ENCODE peak calls at places on chromosomes 5 and 9, in ten cellular contexts. One of them, this sample, is unnamed.
A peak's percentile ranks its signal among the peaks of the same experiment; 100 is the strongest.

GRCh38 chr5:1652873-1653707 is 129.3 kb upstream of the LPCAT1 start:
- DNase-seq in ovary: no peak
- DNase-seq in right lobe of liver: no peak
- DNase-seq in GM12891: peak; percentile 54
- DNase-seq in NB4: peak; percentile 57
- DNase-seq in vagina: no peak
- DNase-seq in gastrocnemius medialis: no peak
- DNase-seq in spleen: no peak
- DNase-seq in suprapubic skin: no peak
- DNase-seq in HepG2: no peak
- DNase-seq in this sample: no peak

GRCh38 chr5:131514316-131515275 is 120.4 kb downstream of the RAPGEF6 start:
- DNase-seq in ovary: no peak
- DNase-seq in right lobe of liver: no peak
- DNase-seq in GM12891: no peak
- DNase-seq in NB4: peak; percentile 48
- DNase-seq in vagina: no peak
- DNase-seq in gastrocnemius medialis: no peak
- DNase-seq in spleen: no peak
- DNase-seq in suprapubic skin: no peak
- DNase-seq in HepG2: no peak
- DNase-seq in this sample: no peak

GRCh38 chr5:169913479-169913878 is 66.8 kb downstream of the INSYN2B start:
- DNase-seq in ovary: no peak
- DNase-seq in right lobe of liver: no peak
- DNase-seq in GM12891: no peak
- DNase-seq in NB4: no peak
- DNase-seq in vagina: no peak
- DNase-seq in gastrocnemius medialis: no peak
- DNase-seq in spleen: no peak
- DNase-seq in suprapubic skin: no peak
- DNase-seq in HepG2: no peak
- DNase-seq in this sample: no peak

GRCh38 chr9:88106492-88106891 is 31.8 kb downstream of the SPATA31C2 start:
- DNase-seq in ovary: peak; percentile 24
- DNase-seq in right lobe of liver: no peak
- DNase-seq in GM12891: no peak
- DNase-seq in NB4: peak; percentile 28
- DNase-seq in vagina: no peak
- DNase-seq in gastrocnemius medialis: no peak
- DNase-seq in spleen: no peak
- DNase-seq in suprapubic skin: no peak
- DNase-seq in HepG2: no peak
- DNase-seq in this sample: no peak

GRCh38 chr9:36765077-36765390 is 192.3 kb downstream of the MELK start:
- DNase-seq in ovary: no peak
- DNase-seq in right lobe of liver: no peak
- DNase-seq in GM12891: no peak
- DNase-seq in NB4: no peak
- DNase-seq in vagina: no peak
- DNase-seq in gastrocnemius medialis: no peak
- DNase-seq in spleen: no peak
- DNase-seq in suprapubic skin: no peak
- DNase-seq in HepG2: no peak
- DNase-seq in this sample: no peak

GRCh38 chr5:167798427-167798826 is 493.0 kb upstream of the WWC1 start:
- DNase-seq in ovary: no peak
- DNase-seq in right lobe of liver: no peak
- DNase-seq in GM12891: no peak
- DNase-seq in NB4: no peak
- DNase-seq in vagina: no peak
- DNase-seq in gastrocnemius medialis: no peak
- DNase-seq in spleen: no peak
- DNase-seq in suprapubic skin: no peak
- DNase-seq in HepG2: no peak
- DNase-seq in this sample: no peak

GRCh38 chr5:74390822-74391221 is 249.7 kb downstream of the ENC1 start:
- DNase-seq in ovary: no peak
- DNase-seq in right lobe of liver: no peak
- DNase-seq in GM12891: no peak
- DNase-seq in NB4: no peak
- DNase-seq in vagina: no peak
- DNase-seq in gastrocnemius medialis: no peak
- DNase-seq in spleen: no peak
- DNase-seq in suprapubic skin: no peak
- DNase-seq in HepG2: no peak
- DNase-seq in this sample: no peak

GRCh38 chr5:124398471-124398870 is 348.0 kb downstream of the ZNF608 start:
- DNase-seq in ovary: no peak
- DNase-seq in right lobe of liver: no peak
- DNase-seq in GM12891: no peak
- DNase-seq in NB4: no peak
- DNase-seq in vagina: no peak
- DNase-seq in gastrocnemius medialis: no peak
- DNase-seq in spleen: no peak
- DNase-seq in suprapubic skin: no peak
- DNase-seq in HepG2: no peak
- DNase-seq in this sample: no peak

GRCh38 chr9:110765926-110766325 is 97.3 kb downstream of the MUSK start:
- DNase-seq in ovary: no peak
- DNase-seq in right lobe of liver: no peak
- DNase-seq in GM12891: no peak
- DNase-seq in NB4: no peak
- DNase-seq in vagina: no peak
- DNase-seq in gastrocnemius medialis: no peak
- DNase-seq in spleen: no peak
- DNase-seq in suprapubic skin: no peak
- DNase-seq in HepG2: no peak
- DNase-seq in this sample: no peak

GRCh38 chr5:98163796-98164493 is 609.5 kb upstream of the RGMB start:
- DNase-seq in ovary: no peak
- DNase-seq in right lobe of liver: no peak
- DNase-seq in GM12891: no peak
- DNase-seq in NB4: no peak
- DNase-seq in vagina: no peak
- DNase-seq in gastrocnemius medialis: no peak
- DNase-seq in spleen: no peak
- DNase-seq in suprapubic skin: no peak
- DNase-seq in HepG2: no peak
- DNase-seq in this sample: no peak

GRCh38 chr9:77210116-77210515 is 32.8 kb downstream of the VPS13A start:
- DNase-seq in ovary: no peak
- DNase-seq in right lobe of liver: no peak
- DNase-seq in GM12891: no peak
- DNase-seq in NB4: peak; percentile 11
- DNase-seq in vagina: no peak
- DNase-seq in gastrocnemius medialis: no peak
- DNase-seq in spleen: no peak
- DNase-seq in suprapubic skin: no peak
- DNase-seq in HepG2: peak; percentile 58
- DNase-seq in this sample: no peak

GRCh38 chr5:63957617-63958016 is 4.6 kb downstream of the HTR1A start:
- DNase-seq in ovary: no peak
- DNase-seq in right lobe of liver: no peak
- DNase-seq in GM12891: no peak
- DNase-seq in NB4: no peak
- DNase-seq in vagina: no peak
- DNase-seq in gastrocnemius medialis: no peak
- DNase-seq in spleen: no peak
- DNase-seq in suprapubic skin: no peak
- DNase-seq in HepG2: no peak
- DNase-seq in this sample: no peak

GRCh38 chr5:122062205-122062604 is 15.9 kb downstream of the LOX start:
- DNase-seq in ovary: no peak
- DNase-seq in right lobe of liver: no peak
- DNase-seq in GM12891: no peak
- DNase-seq in NB4: no peak
- DNase-seq in vagina: no peak
- DNase-seq in gastrocnemius medialis: no peak
- DNase-seq in spleen: no peak
- DNase-seq in suprapubic skin: no peak
- DNase-seq in HepG2: no peak
- DNase-seq in this sample: no peak

GRCh38 chr5:107580902-107581823 is 89.6 kb downstream of the EFNA5 start:
- DNase-seq in ovary: no peak
- DNase-seq in right lobe of liver: no peak
- DNase-seq in GM12891: no peak
- DNase-seq in NB4: no peak
- DNase-seq in vagina: no peak
- DNase-seq in gastrocnemius medialis: peak; percentile 44
- DNase-seq in spleen: no peak
- DNase-seq in suprapubic skin: no peak
- DNase-seq in HepG2: no peak
- DNase-seq in this sample: no peak

GRCh38 chr5:44809215-44809955 is 638 bp downstream of the MRPS30 start:
- DNase-seq in ovary: peak; percentile 32
- DNase-seq in right lobe of liver: peak; percentile 70
- DNase-seq in GM12891: peak; percentile 21
- DNase-seq in NB4: peak; percentile 75
- DNase-seq in vagina: no peak
- DNase-seq in gastrocnemius medialis: peak; percentile 53
- DNase-seq in spleen: peak; percentile 91
- DNase-seq in suprapubic skin: peak; percentile 65
- DNase-seq in HepG2: peak; percentile 70
- DNase-seq in this sample: no peak

GRCh38 chr9:134932171-134932570 is 14.5 kb upstream of the FCN1 start:
- DNase-seq in ovary: no peak
- DNase-seq in right lobe of liver: no peak
- DNase-seq in GM12891: no peak
- DNase-seq in NB4: no peak
- DNase-seq in vagina: no peak
- DNase-seq in gastrocnemius medialis: no peak
- DNase-seq in spleen: no peak
- DNase-seq in suprapubic skin: no peak
- DNase-seq in HepG2: no peak
- DNase-seq in this sample: no peak

GRCh38 chr5:136080483-136081180 is 51.8 kb downstream of the TGFBI start:
- DNase-seq in ovary: peak; percentile 90
- DNase-seq in right lobe of liver: peak; percentile 95
- DNase-seq in GM12891: peak; percentile 71
- DNase-seq in NB4: peak; percentile 79
- DNase-seq in vagina: no peak
- DNase-seq in gastrocnemius medialis: peak; percentile 61
- DNase-seq in spleen: peak; percentile 94
- DNase-seq in suprapubic skin: peak; percentile 91
- DNase-seq in HepG2: no peak
- DNase-seq in this sample: peak; percentile 22

GRCh38 chr5:5065472-5065871 is 74.7 kb upstream of the ADAMTS16 start:
- DNase-seq in ovary: no peak
- DNase-seq in right lobe of liver: no peak
- DNase-seq in GM12891: no peak
- DNase-seq in NB4: no peak
- DNase-seq in vagina: no peak
- DNase-seq in gastrocnemius medialis: no peak
- DNase-seq in spleen: no peak
- DNase-seq in suprapubic skin: no peak
- DNase-seq in HepG2: no peak
- DNase-seq in this sample: no peak
- TF ChIP-seq POLR2A in ovary: no peak
- TF ChIP-seq POLR2A in right lobe of liver: no peak
- TF ChIP-seq POLR2A in GM12891: no peak
- TF ChIP-seq POLR2A in NB4: no peak
- TF ChIP-seq POLR2A in vagina: no peak
- TF ChIP-seq POLR2A in gastrocnemius medialis: no peak
- TF ChIP-seq POLR2A in spleen: no peak
- TF ChIP-seq POLR2A in suprapubic skin: no peak
- TF ChIP-seq POLR2A in HepG2: no peak
- TF ChIP-seq POLR2A in this sample: no peak

DNA sequence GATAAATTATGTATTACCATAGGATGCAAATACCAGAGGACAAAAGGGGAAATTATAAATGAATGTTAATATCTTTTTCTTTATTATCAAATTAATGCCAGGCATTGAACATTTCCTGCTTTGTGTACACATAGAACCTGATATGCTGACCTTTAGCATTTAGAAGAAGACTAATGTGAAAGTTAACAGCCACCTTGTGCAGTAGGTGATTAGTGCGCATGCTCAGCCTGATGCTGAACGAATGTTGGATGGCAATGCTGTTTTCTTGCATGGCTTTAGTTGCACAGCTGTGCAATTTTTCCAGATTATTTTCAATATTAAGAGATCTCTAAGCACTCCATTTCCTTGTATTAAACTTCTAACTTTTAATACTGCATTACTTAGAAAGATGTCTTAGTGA is 45.5 kb downstream of the CCNH start:
- DNase-seq in ovary: no peak
- DNase-seq in right lobe of liver: no peak
- DNase-seq in GM12891: no peak
- DNase-seq in NB4: no peak
- DNase-seq in vagina: no peak
- DNase-seq in gastrocnemius medialis: no peak
- DNase-seq in spleen: no peak
- DNase-seq in suprapubic skin: no peak
- DNase-seq in HepG2: no peak
- DNase-seq in this sample: no peak
- TF ChIP-seq POLR2A in ovary: no peak
- TF ChIP-seq POLR2A in right lobe of liver: no peak
- TF ChIP-seq POLR2A in GM12891: no peak
- TF ChIP-seq POLR2A in NB4: no peak
- TF ChIP-seq POLR2A in vagina: no peak
- TF ChIP-seq POLR2A in gastrocnemius medialis: no peak
- TF ChIP-seq POLR2A in spleen: no peak
- TF ChIP-seq POLR2A in suprapubic skin: no peak
- TF ChIP-seq POLR2A in HepG2: no peak
- TF ChIP-seq POLR2A in this sample: no peak

GRCh38 chr9:129141066-129142041 is 30.1 kb downstream of the PTPA start:
- DNase-seq in ovary: peak; percentile 78
- DNase-seq in right lobe of liver: no peak
- DNase-seq in GM12891: no peak
- DNase-seq in NB4: peak; percentile 88
- DNase-seq in vagina: peak; percentile 91
- DNase-seq in gastrocnemius medialis: peak; percentile 66
- DNase-seq in spleen: peak; percentile 82
- DNase-seq in suprapubic skin: no peak
- DNase-seq in HepG2: no peak
- DNase-seq in this sample: no peak
- TF ChIP-seq POLR2A in ovary: no peak
- TF ChIP-seq POLR2A in right lobe of liver: peak; percentile 53
- TF ChIP-seq POLR2A in GM12891: no peak
- TF ChIP-seq POLR2A in NB4: no peak
- TF ChIP-seq POLR2A in vagina: peak; percentile 23
- TF ChIP-seq POLR2A in gastrocnemius medialis: no peak
- TF ChIP-seq POLR2A in spleen: no peak
- TF ChIP-seq POLR2A in suprapubic skin: no peak
- TF ChIP-seq POLR2A in HepG2: no peak
- TF ChIP-seq POLR2A in this sample: no peak

DNA sequence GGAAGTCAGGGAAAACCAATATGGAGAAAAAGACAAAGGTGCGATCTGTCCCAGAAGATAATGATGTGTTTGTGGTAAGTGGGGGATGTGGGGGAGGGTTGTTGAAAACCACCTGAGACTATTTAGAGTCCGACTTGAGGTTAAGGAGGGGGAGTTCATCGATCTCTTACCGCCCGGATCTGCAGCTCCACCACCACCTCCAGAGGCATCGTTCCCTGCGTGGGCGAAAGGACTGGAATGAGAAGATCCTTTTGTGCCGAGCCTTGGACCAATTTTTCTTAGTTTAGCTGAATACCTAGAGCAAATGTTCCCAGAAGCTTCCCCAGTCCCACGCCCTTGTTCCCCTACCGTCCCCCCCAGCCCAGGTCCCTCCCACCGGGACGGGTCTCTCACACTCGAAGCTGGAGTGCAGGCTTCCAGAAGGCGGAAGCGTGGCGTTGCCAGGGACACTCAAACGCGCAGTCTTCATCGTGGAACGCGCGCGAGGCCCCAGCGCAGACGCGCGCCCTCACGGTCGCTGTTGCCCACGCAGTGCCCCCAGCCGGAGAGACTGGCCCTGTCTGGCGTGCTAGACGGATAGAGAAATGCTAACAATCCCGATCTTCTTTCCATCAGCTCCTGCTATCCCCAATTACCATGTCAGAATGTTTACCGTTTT is at the start of gene SPATA6L:
- DNase-seq in ovary: peak; percentile 69
- DNase-seq in right lobe of liver: peak; percentile 85
- DNase-seq in GM12891: no peak
- DNase-seq in NB4: peak; percentile 76
- DNase-seq in vagina: no peak
- DNase-seq in gastrocnemius medialis: peak; percentile 35
- DNase-seq in spleen: peak; percentile 91
- DNase-seq in suprapubic skin: peak; percentile 86
- DNase-seq in HepG2: peak; percentile 11
- DNase-seq in this sample: no peak
- TF ChIP-seq POLR2A in ovary: no peak
- TF ChIP-seq POLR2A in right lobe of liver: peak; percentile 77
- TF ChIP-seq POLR2A in GM12891: peak; percentile 46
- TF ChIP-seq POLR2A in NB4: no peak
- TF ChIP-seq POLR2A in vagina: no peak
- TF ChIP-seq POLR2A in gastrocnemius medialis: no peak
- TF ChIP-seq POLR2A in spleen: no peak
- TF ChIP-seq POLR2A in suprapubic skin: no peak
- TF ChIP-seq POLR2A in HepG2: peak; percentile 39
- TF ChIP-seq POLR2A in this sample: no peak

This sample was measured in esophagus squamous epithelium.